ENCODE peak calls at places on chromosomes 6 and 20, in seven cellular contexts. One of them, this sample, is unnamed.

GRCh38 chr6:112383191-112383590 is 36.1 kb downstream of the RFPL4B start:
- DNase-seq in breast epithelium: no peak
- DNase-seq in thyroid gland: no peak
- DNase-seq in cardiac muscle cell: peak
- DNase-seq in AG09309: no peak
- DNase-seq in mammary epithelial cell: no peak
- DNase-seq in fibroblast of pulmonary artery: no peak
- DNase-seq in this sample: no peak

GRCh38 chr6:93416575-93417420 is 2.6 kb downstream of the EPHA7 start:
- DNase-seq in AG09309: no peak
- DNase-seq in breast epithelium: no peak
- DNase-seq in fibroblast of pulmonary artery: peak
- DNase-seq in thyroid gland: no peak
- DNase-seq in cardiac muscle cell: peak
- DNase-seq in mammary epithelial cell: peak
- DNase-seq in this sample: no peak

GRCh38 chr20:6533321-6533720 is 234.2 kb upstream of the BMP2 start:
- DNase-seq in breast epithelium: no peak
- DNase-seq in AG09309: no peak
- DNase-seq in cardiac muscle cell: no peak
- DNase-seq in fibroblast of pulmonary artery: peak
- DNase-seq in mammary epithelial cell: no peak
- DNase-seq in thyroid gland: no peak
- DNase-seq in this sample: peak

GRCh38 chr6:30870546-30870945 is 13.8 kb upstream of the DDR1 start:
- DNase-seq in mammary epithelial cell: no peak
- DNase-seq in cardiac muscle cell: no peak
- DNase-seq in thyroid gland: no peak
- DNase-seq in fibroblast of pulmonary artery: no peak
- DNase-seq in breast epithelium: no peak
- DNase-seq in AG09309: no peak
- DNase-seq in this sample: no peak

GRCh38 chr6:84764332-84765049 is at the start of gene TBX18:
- DNase-seq in cardiac muscle cell: peak
- DNase-seq in thyroid gland: peak
- DNase-seq in AG09309: peak
- DNase-seq in mammary epithelial cell: peak
- DNase-seq in breast epithelium: peak
- DNase-seq in fibroblast of pulmonary artery: peak
- DNase-seq in this sample: peak

GRCh38 chr6:63188828-63189227 is 22.4 kb upstream of the FKBP1C start:
- DNase-seq in fibroblast of pulmonary artery: no peak
- DNase-seq in mammary epithelial cell: no peak
- DNase-seq in thyroid gland: no peak
- DNase-seq in breast epithelium: no peak
- DNase-seq in cardiac muscle cell: no peak
- DNase-seq in AG09309: no peak
- DNase-seq in this sample: no peak

GRCh38 chr20:32052090-32052791 is at the start of gene HCK:
- DNase-seq in breast epithelium: no peak
- DNase-seq in cardiac muscle cell: peak
- DNase-seq in AG09309: no peak
- DNase-seq in thyroid gland: no peak
- DNase-seq in fibroblast of pulmonary artery: no peak
- DNase-seq in mammary epithelial cell: no peak
- DNase-seq in this sample: no peak

GRCh38 chr6:25173232-25173631 is 105.9 kb upstream of the CARMIL1 start:
- DNase-seq in breast epithelium: no peak
- DNase-seq in thyroid gland: no peak
- DNase-seq in mammary epithelial cell: no peak
- DNase-seq in cardiac muscle cell: no peak
- DNase-seq in AG09309: no peak
- DNase-seq in fibroblast of pulmonary artery: no peak
- DNase-seq in this sample: no peak

GRCh38 chr6:151808331-151809241 is 1.1 kb downstream of the ESR1 start:
- DNase-seq in cardiac muscle cell: peak
- DNase-seq in breast epithelium: no peak
- DNase-seq in fibroblast of pulmonary artery: peak
- DNase-seq in AG09309: no peak
- DNase-seq in mammary epithelial cell: peak
- DNase-seq in thyroid gland: peak
- DNase-seq in this sample: no peak

GRCh38 chr6:166757226-166758135 is 130.4 kb upstream of the RPS6KA2 start:
- DNase-seq in AG09309: no peak
- DNase-seq in fibroblast of pulmonary artery: peak
- DNase-seq in thyroid gland: peak
- DNase-seq in breast epithelium: no peak
- DNase-seq in cardiac muscle cell: peak
- DNase-seq in mammary epithelial cell: peak
- DNase-seq in this sample: no peak

GRCh38 chr6:135146160-135146920 is 34.8 kb upstream of the MYB start:
- DNase-seq in thyroid gland: no peak
- DNase-seq in fibroblast of pulmonary artery: peak
- DNase-seq in mammary epithelial cell: peak
- DNase-seq in cardiac muscle cell: no peak
- DNase-seq in AG09309: peak
- DNase-seq in breast epithelium: no peak
- DNase-seq in this sample: peak

GRCh38 chr20:34874094-34874654 is 1.5 kb upstream of the GGT7 start:
- DNase-seq in breast epithelium: peak
- DNase-seq in fibroblast of pulmonary artery: peak
- DNase-seq in thyroid gland: peak
- DNase-seq in AG09309: peak
- DNase-seq in mammary epithelial cell: peak
- DNase-seq in cardiac muscle cell: peak
- DNase-seq in this sample: peak

GRCh38 chr6:164640946-164641345 is 668.5 kb downstream of the C6orf118 start:
- DNase-seq in breast epithelium: no peak
- DNase-seq in cardiac muscle cell: no peak
- DNase-seq in mammary epithelial cell: no peak
- DNase-seq in AG09309: no peak
- DNase-seq in thyroid gland: no peak
- DNase-seq in fibroblast of pulmonary artery: no peak
- DNase-seq in this sample: no peak

GRCh38 chr20:58480455-58481356 is 34.5 kb downstream of the APCDD1L start:
- DNase-seq in thyroid gland: no peak
- DNase-seq in cardiac muscle cell: no peak
- DNase-seq in AG09309: no peak
- DNase-seq in mammary epithelial cell: no peak
- DNase-seq in fibroblast of pulmonary artery: no peak
- DNase-seq in breast epithelium: no peak
- DNase-seq in this sample: no peak

GRCh38 chr6:121435444-121436069 is at the start of gene GJA1:
- DNase-seq in thyroid gland: peak
- DNase-seq in breast epithelium: peak
- DNase-seq in AG09309: peak
- DNase-seq in fibroblast of pulmonary artery: peak
- DNase-seq in cardiac muscle cell: peak
- DNase-seq in mammary epithelial cell: peak
- DNase-seq in this sample: peak

GRCh38 chr20:14928083-14928482 is 590.7 kb upstream of the FLRT3 start:
- DNase-seq in thyroid gland: no peak
- DNase-seq in mammary epithelial cell: no peak
- DNase-seq in AG09309: no peak
- DNase-seq in breast epithelium: no peak
- DNase-seq in fibroblast of pulmonary artery: no peak
- DNase-seq in cardiac muscle cell: no peak
- DNase-seq in this sample: no peak

GRCh38 chr20:51125095-51125494 is 102.2 kb upstream of the KCNG1 start:
- DNase-seq in fibroblast of pulmonary artery: no peak
- DNase-seq in AG09309: no peak
- DNase-seq in breast epithelium: no peak
- DNase-seq in mammary epithelial cell: no peak
- DNase-seq in thyroid gland: no peak
- DNase-seq in cardiac muscle cell: no peak
- DNase-seq in this sample: no peak

GRCh38 chr6:147201885-147202515 is 2.2 kb upstream of the STXBP5 start:
- DNase-seq in thyroid gland: peak
- DNase-seq in breast epithelium: no peak
- DNase-seq in fibroblast of pulmonary artery: peak
- DNase-seq in AG09309: no peak
- DNase-seq in mammary epithelial cell: peak
- DNase-seq in cardiac muscle cell: no peak
- DNase-seq in this sample: no peak

GRCh38 chr6:170193326-170193821 is 97.5 kb downstream of the DLL1 start:
- DNase-seq in breast epithelium: no peak
- DNase-seq in cardiac muscle cell: no peak
- DNase-seq in AG09309: no peak
- DNase-seq in mammary epithelial cell: no peak
- DNase-seq in thyroid gland: no peak
- DNase-seq in fibroblast of pulmonary artery: no peak
- DNase-seq in this sample: no peak

GRCh38 chr6:72216222-72217106 is 330.1 kb downstream of the RIMS1 start:
- DNase-seq in cardiac muscle cell: no peak
- DNase-seq in thyroid gland: no peak
- DNase-seq in mammary epithelial cell: no peak
- DNase-seq in breast epithelium: peak
- DNase-seq in AG09309: no peak
- DNase-seq in fibroblast of pulmonary artery: no peak
- DNase-seq in this sample: no peak

GRCh38 chr6:89941847-89942497 is 47.7 kb downstream of the GJA10 start:
- DNase-seq in breast epithelium: no peak
- DNase-seq in fibroblast of pulmonary artery: no peak
- DNase-seq in AG09309: no peak
- DNase-seq in mammary epithelial cell: no peak
- DNase-seq in thyroid gland: no peak
- DNase-seq in cardiac muscle cell: no peak
- DNase-seq in this sample: no peak

DNA sequence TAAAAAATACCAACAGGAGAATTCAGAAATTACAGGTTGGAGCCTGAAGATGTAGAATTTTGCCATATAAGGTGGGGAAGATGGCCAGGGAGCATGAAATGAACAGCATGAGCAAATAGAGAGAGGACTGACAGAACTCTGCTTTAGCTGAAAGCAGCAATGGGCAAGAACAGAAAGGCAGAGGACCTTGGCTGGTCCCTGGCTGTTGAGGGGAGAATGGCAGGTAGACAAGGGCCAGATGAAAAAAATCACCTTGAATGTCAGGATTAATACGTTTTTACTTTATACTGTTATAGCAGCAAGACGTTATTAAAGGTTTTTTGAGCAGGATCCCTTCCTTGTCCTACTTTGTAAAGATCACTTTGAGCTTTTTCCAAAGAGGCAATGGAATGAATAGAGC is 991 bp downstream of the PPIL1 start:
- DNase-seq in fibroblast of pulmonary artery: no peak
- DNase-seq in cardiac muscle cell: no peak
- DNase-seq in mammary epithelial cell: no peak
- DNase-seq in breast epithelium: no peak
- DNase-seq in thyroid gland: no peak
- DNase-seq in AG09309: no peak
- DNase-seq in this sample: no peak
- TF ChIP-seq CTCF in fibroblast of pulmonary artery: peak
- TF ChIP-seq CTCF in cardiac muscle cell: no peak
- TF ChIP-seq CTCF in mammary epithelial cell: peak
- TF ChIP-seq CTCF in breast epithelium: no peak
- TF ChIP-seq CTCF in thyroid gland: peak
- TF ChIP-seq CTCF in AG09309: no peak
- TF ChIP-seq CTCF in this sample: peak

GRCh38 chr20:43959079-43959919 is 44.6 kb downstream of the TOX2 start:
- DNase-seq in mammary epithelial cell: no peak
- DNase-seq in cardiac muscle cell: peak
- DNase-seq in fibroblast of pulmonary artery: peak
- DNase-seq in breast epithelium: no peak
- DNase-seq in AG09309: no peak
- DNase-seq in thyroid gland: no peak
- DNase-seq in this sample: no peak
- TF ChIP-seq CTCF in mammary epithelial cell: no peak
- TF ChIP-seq CTCF in cardiac muscle cell: no peak
- TF ChIP-seq CTCF in fibroblast of pulmonary artery: peak
- TF ChIP-seq CTCF in breast epithelium: no peak
- TF ChIP-seq CTCF in AG09309: no peak
- TF ChIP-seq CTCF in thyroid gland: no peak
- TF ChIP-seq CTCF in this sample: no peak

GRCh38 chr20:47465335-47466090 is 36.2 kb upstream of the NCOA3 start:
- DNase-seq in thyroid gland: no peak
- DNase-seq in AG09309: no peak
- DNase-seq in mammary epithelial cell: no peak
- DNase-seq in breast epithelium: no peak
- DNase-seq in fibroblast of pulmonary artery: no peak
- DNase-seq in cardiac muscle cell: no peak
- DNase-seq in this sample: no peak

GRCh38 chr20:47461120-47461685 is 40.5 kb upstream of the NCOA3 start:
- DNase-seq in mammary epithelial cell: no peak
- DNase-seq in AG09309: no peak
- DNase-seq in thyroid gland: no peak
- DNase-seq in fibroblast of pulmonary artery: no peak
- DNase-seq in breast epithelium: no peak
- DNase-seq in cardiac muscle cell: no peak
- DNase-seq in this sample: no peak

GRCh38 chr20:47466193-47466592 is 35.5 kb upstream of the NCOA3 start:
- DNase-seq in breast epithelium: no peak
- DNase-seq in thyroid gland: no peak
- DNase-seq in mammary epithelial cell: no peak
- DNase-seq in cardiac muscle cell: no peak
- DNase-seq in fibroblast of pulmonary artery: no peak
- DNase-seq in AG09309: peak
- DNase-seq in this sample: no peak

GRCh38 chr20:47466704-47467459 is 34.8 kb upstream of the NCOA3 start:
- DNase-seq in mammary epithelial cell: no peak
- DNase-seq in cardiac muscle cell: no peak
- DNase-seq in fibroblast of pulmonary artery: no peak
- DNase-seq in thyroid gland: peak
- DNase-seq in breast epithelium: no peak
- DNase-seq in AG09309: no peak
- DNase-seq in this sample: no peak

GRCh38 chr20:47464380-47465101 is 37.1 kb upstream of the NCOA3 start:
- DNase-seq in mammary epithelial cell: peak
- DNase-seq in fibroblast of pulmonary artery: peak
- DNase-seq in cardiac muscle cell: no peak
- DNase-seq in thyroid gland: peak
- DNase-seq in AG09309: peak
- DNase-seq in breast epithelium: peak
- DNase-seq in this sample: peak
- TF ChIP-seq CTCF in mammary epithelial cell: peak
- TF ChIP-seq CTCF in fibroblast of pulmonary artery: peak
- TF ChIP-seq CTCF in cardiac muscle cell: peak
- TF ChIP-seq CTCF in thyroid gland: peak
- TF ChIP-seq CTCF in AG09309: peak
- TF ChIP-seq CTCF in breast epithelium: peak
- TF ChIP-seq CTCF in this sample: peak

GRCh38 chr20:49938173-49939163 is 2.3 kb downstream of the RNF114 start:
- DNase-seq in mammary epithelial cell: peak
- DNase-seq in AG09309: no peak
- DNase-seq in thyroid gland: peak
- DNase-seq in breast epithelium: no peak
- DNase-seq in cardiac muscle cell: peak
- DNase-seq in fibroblast of pulmonary artery: peak
- DNase-seq in this sample: no peak

GRCh38 chr20:49941456-49941855 is 5.3 kb downstream of the RNF114 start:
- DNase-seq in fibroblast of pulmonary artery: no peak
- DNase-seq in thyroid gland: no peak
- DNase-seq in breast epithelium: no peak
- DNase-seq in AG09309: no peak
- DNase-seq in cardiac muscle cell: no peak
- DNase-seq in mammary epithelial cell: no peak
- DNase-seq in this sample: no peak

GRCh38 chr20:49935746-49936152 is 448 bp upstream of the RNF114 start:
- DNase-seq in fibroblast of pulmonary artery: no peak
- DNase-seq in thyroid gland: no peak
- DNase-seq in cardiac muscle cell: no peak
- DNase-seq in AG09309: no peak
- DNase-seq in breast epithelium: no peak
- DNase-seq in mammary epithelial cell: no peak
- DNase-seq in this sample: no peak

GRCh38 chr20:49937023-49937929 is 1.1 kb downstream of the RNF114 start:
- DNase-seq in cardiac muscle cell: no peak
- DNase-seq in AG09309: no peak
- DNase-seq in thyroid gland: peak
- DNase-seq in mammary epithelial cell: peak
- DNase-seq in breast epithelium: no peak
- DNase-seq in fibroblast of pulmonary artery: no peak
- DNase-seq in this sample: no peak

GRCh38 chr20:49936153-49937022 is at the start of gene RNF114:
- DNase-seq in breast epithelium: peak
- DNase-seq in AG09309: peak
- DNase-seq in mammary epithelial cell: peak
- DNase-seq in fibroblast of pulmonary artery: peak
- DNase-seq in cardiac muscle cell: peak
- DNase-seq in thyroid gland: peak
- DNase-seq in this sample: no peak
- TF ChIP-seq CTCF in breast epithelium: no peak
- TF ChIP-seq CTCF in AG09309: no peak
- TF ChIP-seq CTCF in mammary epithelial cell: no peak
- TF ChIP-seq CTCF in fibroblast of pulmonary artery: no peak
- TF ChIP-seq CTCF in cardiac muscle cell: no peak
- TF ChIP-seq CTCF in thyroid gland: no peak
- TF ChIP-seq CTCF in this sample: no peak